ENCODE peak calls at places on chromosomes 16 and 17, in nine cellular contexts. E is ascending aorta; G is CD8-positive, alpha-beta T cell; K is lower lobe of right lung; H is astrocyte; P is neural progenitor cell; W is fibroblast of pulmonary artery; Y is upper lobe of right lung; R is body of pancreas. J is an unnamed sample.

GRCh38 chr16:68910051-68910450 is 66.7 kb downstream of the TANGO6 start:
- DNase-seq in E (no peak), G (no peak), K (no peak), H (no peak), P (peak), W (no peak), Y (no peak), R (peak), J (no peak)

GRCh38 chr17:82339634-82340580 is 6.3 kb upstream of the SECTM1 start:
- DNase-seq in E (no peak), G (no peak), K (peak), H (no peak), P (no peak), W (no peak), Y (no peak), R (peak), J (no peak)

GRCh38 chr16:72455743-72456659 is 284.0 kb upstream of the PMFBP1 start:
- DNase-seq in E (no peak), G (no peak), K (no peak), H (no peak), P (no peak), W (no peak), Y (no peak), R (peak), J (no peak)

GRCh38 chr17:48756816-48757215 is 28.3 kb upstream of the HOXB13 start:
- DNase-seq in E (no peak), G (no peak), K (no peak), H (no peak), P (no peak), W (no peak), Y (no peak), R (no peak), J (no peak)

GRCh38 chr17:76072149-76072858 is at the start of gene SRP68:
- DNase-seq in E (peak), G (peak), K (peak), H (peak), P (peak), W (peak), Y (peak), R (peak), J (peak)

GRCh38 chr17:61405047-61405685 is 5.5 kb downstream of the TBX2 start:
- DNase-seq in E (no peak), G (no peak), K (peak), H (no peak), P (peak), W (no peak), Y (no peak), R (peak), J (peak)

GRCh38 chr17:43791589-43791988 is 11.4 kb downstream of the CFAP97D1 start:
- DNase-seq in E (no peak), G (no peak), K (no peak), H (peak), P (peak), W (peak), Y (no peak), R (no peak), J (no peak)

GRCh38 chr17:30886187-30886586 is 19.9 kb downstream of the TEFM start:
- DNase-seq in E (no peak), G (no peak), K (no peak), H (no peak), P (no peak), W (no peak), Y (no peak), R (no peak), J (no peak)

GRCh38 chr17:13541032-13541480 is 60.7 kb downstream of the HS3ST3A1 start:
- DNase-seq in E (no peak), G (no peak), K (no peak), H (peak), P (no peak), W (peak), Y (no peak), R (no peak), J (no peak)

GRCh38 chr16:82232806-82233205 is 62.8 kb upstream of the MPHOSPH6 start:
- DNase-seq in E (no peak), G (no peak), K (no peak), H (no peak), P (no peak), W (no peak), Y (no peak), R (no peak), J (no peak)

GRCh38 chr16:66961065-66961744 is at the start of gene CES3:
- DNase-seq in E (peak), G (peak), K (peak), H (peak), P (peak), W (peak), Y (peak), R (peak), J (peak)

GRCh38 chr17:68296217-68297140 is 5.2 kb downstream of the ARSG start:
- DNase-seq in E (no peak), G (peak), K (no peak), H (no peak), P (no peak), W (no peak), Y (no peak), R (no peak), J (no peak)

GRCh38 chr17:67433248-67433924 is 56.3 kb downstream of the PITPNC1 start:
- DNase-seq in E (peak), G (no peak), K (no peak), H (no peak), P (no peak), W (no peak), Y (no peak), R (no peak), J (no peak)

GRCh38 chr17:57868775-57869598 is 19.1 kb upstream of the MRPS23 start:
- DNase-seq in E (no peak), G (no peak), K (no peak), H (no peak), P (no peak), W (no peak), Y (no peak), R (no peak), J (no peak)

GRCh38 chr17:75832652-75833400 is 11.4 kb downstream of the UNC13D start:
- DNase-seq in E (no peak), G (peak), K (no peak), H (no peak), P (no peak), W (no peak), Y (no peak), R (no peak), J (no peak)

GRCh38 chr16:46690281-46691178 is 1.1 kb downstream of the ORC6 start:
- DNase-seq in E (no peak), G (no peak), K (no peak), H (peak), P (peak), W (peak), Y (no peak), R (no peak), J (no peak)

GRCh38 chr17:81651692-81652091 is 4.7 kb downstream of the PDE6G start:
- DNase-seq in E (no peak), G (no peak), K (no peak), H (peak), P (no peak), W (peak), Y (no peak), R (peak), J (no peak)

GRCh38 chr16:70804729-70805169 is 3.8 kb upstream of the VAC14 start:
- DNase-seq in E (no peak), G (peak), K (no peak), H (no peak), P (no peak), W (no peak), Y (no peak), R (no peak), J (no peak)

GRCh38 chr17:73861543-73861942 is 217.3 kb upstream of the SDK2 start:
- DNase-seq in E (no peak), G (no peak), K (no peak), H (no peak), P (no peak), W (no peak), Y (no peak), R (no peak), J (no peak)

GRCh38 chr16:15427648-15428239 is 6.6 kb upstream of the BMERB1 start:
- DNase-seq in E (peak), G (peak), K (peak), H (peak), P (peak), W (peak), Y (peak), R (peak), J (no peak)

GRCh38 chr16:3952342-3953131 is 72.0 kb upstream of the CREBBP start:
- DNase-seq in E (peak), G (no peak), K (no peak), H (no peak), P (peak), W (peak), Y (peak), R (peak), J (no peak)

GRCh38 chr17:28916302-28916934 is 13.5 kb upstream of the DHRS13 start:
- DNase-seq in E (no peak), G (peak), K (peak), H (no peak), P (peak), W (peak), Y (peak), R (peak), J (peak)

GRCh38 chr17:68961204-68961893 is 6.2 kb upstream of the ABCA8 start:
- DNase-seq in E (no peak), G (no peak), K (no peak), H (no peak), P (no peak), W (no peak), Y (no peak), R (no peak), J (no peak)

GRCh38 chr16:25390761-25391160 is 133.1 kb upstream of the ZKSCAN2 start:
- DNase-seq in E (no peak), G (no peak), K (no peak), H (no peak), P (no peak), W (no peak), Y (no peak), R (no peak), J (no peak)

GRCh38 chr16:25395528-25395927 is 137.9 kb upstream of the ZKSCAN2 start:
- DNase-seq in E (no peak), G (no peak), K (no peak), H (no peak), P (no peak), W (no peak), Y (no peak), R (no peak), J (no peak)
- TF ChIP-seq CTCF in E (no peak), G (no peak), K (no peak), H (no peak), P (peak), W (no peak), Y (no peak), R (no peak), J (peak)

DNA sequence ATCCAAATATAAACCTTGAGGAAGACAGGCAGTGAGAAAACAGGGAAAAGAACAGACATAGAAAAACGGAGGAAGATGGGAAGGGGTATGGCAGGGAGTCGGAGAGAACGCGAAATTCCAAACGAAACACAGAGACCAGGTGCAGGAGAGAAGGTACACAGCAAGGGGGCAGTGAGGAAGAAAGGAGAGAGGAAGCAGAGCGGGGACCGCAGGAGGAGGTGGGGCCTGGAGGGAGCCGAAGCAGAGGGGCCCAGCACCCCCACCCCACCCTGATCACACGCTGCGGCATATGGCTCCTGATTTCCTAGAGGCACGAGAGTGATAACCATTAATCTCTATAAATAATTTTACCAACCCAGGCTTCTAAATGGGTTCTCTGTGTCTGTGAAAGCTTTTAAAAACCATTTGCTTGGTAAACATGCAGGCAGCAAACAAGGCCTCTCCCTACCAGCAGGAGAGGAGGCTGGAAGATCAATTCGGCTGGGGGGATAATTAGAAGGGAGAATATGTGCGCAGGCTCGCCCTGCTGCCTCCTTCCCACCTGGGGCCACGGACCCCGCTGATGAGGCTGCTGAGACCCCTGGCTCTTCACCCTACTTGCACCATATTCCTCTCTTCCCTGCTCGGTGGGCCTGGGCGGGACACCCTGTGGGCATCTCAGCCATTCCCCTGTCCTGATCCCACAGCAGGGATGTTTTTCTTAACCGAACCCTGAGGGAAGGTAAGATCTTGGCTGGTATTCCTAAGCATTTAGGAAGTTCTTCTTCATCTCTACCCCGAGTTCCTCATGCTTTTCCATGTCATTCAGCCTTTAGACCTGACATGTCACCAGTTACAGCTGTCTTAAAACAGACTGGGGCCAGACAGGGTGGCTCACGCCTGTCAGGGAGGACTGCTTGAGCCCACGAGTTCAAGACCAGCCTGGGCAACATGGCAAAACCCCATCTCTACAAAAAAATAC is 86.7 kb downstream of the TMEM132E start:
- DNase-seq in E (no peak), G (no peak), K (no peak), H (no peak), P (peak), W (no peak), Y (no peak), R (no peak), J (peak)
- TF ChIP-seq CTCF in E (no peak), G (no peak), K (no peak), H (no peak), P (no peak), W (no peak), Y (no peak), R (no peak), J (no peak)

DNA sequence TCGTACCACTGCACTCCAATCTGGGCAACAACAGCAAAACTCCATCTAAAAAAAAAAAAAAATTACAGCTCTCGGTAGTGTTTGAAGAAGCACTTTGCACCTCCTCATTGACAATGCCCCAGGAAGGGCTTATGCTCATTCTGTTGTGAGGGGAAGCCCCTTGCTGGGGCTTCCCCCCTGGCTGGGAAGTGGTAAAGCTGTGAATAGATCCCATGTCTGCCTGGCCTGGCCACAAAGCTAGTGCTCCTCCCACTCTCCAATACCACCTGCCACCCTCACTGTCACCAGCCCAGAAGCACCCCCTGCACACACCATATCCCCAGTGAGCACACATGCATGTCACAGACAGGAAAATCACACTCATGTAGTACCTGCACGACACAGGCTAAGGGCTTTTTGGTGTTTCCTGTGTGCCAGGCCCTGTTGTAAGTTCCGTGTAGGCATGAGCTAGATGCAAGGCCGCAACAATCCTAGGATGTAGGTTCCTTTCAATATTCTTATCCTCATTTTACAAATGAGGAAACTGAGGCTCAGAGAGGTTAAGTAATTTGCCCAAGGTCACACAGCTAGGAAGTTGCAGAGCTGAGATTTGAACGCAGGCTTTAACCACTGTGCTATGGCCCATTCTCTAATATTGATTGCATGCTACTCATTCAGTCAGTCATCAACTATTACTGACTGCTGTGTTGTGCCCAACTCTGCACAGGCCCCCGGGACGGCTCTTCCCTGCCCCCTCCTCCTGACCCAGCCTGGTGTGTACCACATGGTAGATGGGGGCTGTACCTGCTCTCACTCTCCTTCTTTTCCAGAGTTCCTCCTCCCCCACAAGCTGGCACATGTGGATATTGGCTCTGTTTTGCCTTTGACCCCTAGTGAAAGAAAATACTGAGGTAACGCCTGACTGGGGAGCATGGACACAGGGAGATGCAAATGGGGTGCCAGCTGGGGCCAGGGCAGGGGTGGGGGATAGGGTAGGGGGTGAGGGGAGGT is 11.9 kb upstream of the COL1A1 start:
- DNase-seq in E (peak), G (peak), K (no peak), H (peak), P (peak), W (no peak), Y (no peak), R (no peak), J (no peak)
- TF ChIP-seq CTCF in E (no peak), G (no peak), K (no peak), H (peak), P (peak), W (no peak), Y (no peak), R (no peak), J (no peak)

GRCh38 chr16:88400186-88400585 is 17.4 kb downstream of the ZNF469 start:
- DNase-seq in E (no peak), G (no peak), K (no peak), H (no peak), P (no peak), W (no peak), Y (no peak), R (no peak), J (no peak)
- TF ChIP-seq CTCF in E (no peak), G (no peak), K (no peak), H (no peak), P (no peak), W (no peak), Y (no peak), R (no peak), J (no peak)

DNA sequence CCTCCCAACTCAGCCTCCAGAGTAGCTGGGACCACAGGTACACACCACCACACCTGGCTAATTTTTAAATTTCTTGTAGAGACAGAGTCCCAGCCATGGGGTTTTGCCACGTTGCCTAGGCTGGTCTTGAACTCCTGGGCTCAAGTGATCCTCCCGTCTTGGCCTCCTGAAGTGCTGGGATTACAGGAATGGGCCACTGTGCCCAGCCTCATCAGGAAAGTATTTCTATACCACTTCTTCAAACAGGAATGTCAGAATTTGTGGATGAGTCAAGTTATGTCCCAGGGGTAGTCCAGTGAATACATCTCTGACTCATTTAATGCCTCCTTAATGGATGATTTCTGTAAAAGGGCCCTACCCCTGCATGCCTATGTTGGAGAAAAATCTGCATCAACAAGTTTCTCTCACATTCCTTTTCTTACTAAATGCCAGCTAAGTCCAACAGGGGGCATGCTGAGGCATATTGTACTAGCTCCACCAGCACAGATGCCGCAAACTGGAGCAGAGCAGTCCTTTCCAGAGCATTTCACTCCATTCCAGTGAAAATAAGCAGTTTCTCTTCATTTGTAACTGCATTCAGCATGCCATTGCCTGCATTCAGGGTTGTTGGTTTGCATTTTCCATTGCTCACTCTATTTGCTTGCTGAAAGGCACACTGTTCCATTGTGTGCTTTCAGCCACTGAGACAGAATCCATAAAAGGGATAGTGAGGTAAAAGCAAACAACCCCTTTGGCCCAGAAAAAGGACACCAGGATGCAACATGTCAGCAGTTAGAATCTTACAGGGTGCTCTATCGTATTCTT is 5.3 kb upstream of the CAVIN1 start:
- DNase-seq in E (peak), G (peak), K (no peak), H (peak), P (peak), W (peak), Y (no peak), R (peak), J (peak)
- TF ChIP-seq CTCF in E (peak), G (peak), K (peak), H (peak), P (peak), W (peak), Y (peak), R (peak), J (peak)

GRCh38 chr16:12166271-12166670 is 189.7 kb downstream of the SNX29 start:
- DNase-seq in E (no peak), G (no peak), K (no peak), H (no peak), P (peak), W (no peak), Y (no peak), R (no peak), J (no peak)
- TF ChIP-seq CTCF in E (no peak), G (no peak), K (no peak), H (no peak), P (peak), W (no peak), Y (no peak), R (no peak), J (no peak)

DNA sequence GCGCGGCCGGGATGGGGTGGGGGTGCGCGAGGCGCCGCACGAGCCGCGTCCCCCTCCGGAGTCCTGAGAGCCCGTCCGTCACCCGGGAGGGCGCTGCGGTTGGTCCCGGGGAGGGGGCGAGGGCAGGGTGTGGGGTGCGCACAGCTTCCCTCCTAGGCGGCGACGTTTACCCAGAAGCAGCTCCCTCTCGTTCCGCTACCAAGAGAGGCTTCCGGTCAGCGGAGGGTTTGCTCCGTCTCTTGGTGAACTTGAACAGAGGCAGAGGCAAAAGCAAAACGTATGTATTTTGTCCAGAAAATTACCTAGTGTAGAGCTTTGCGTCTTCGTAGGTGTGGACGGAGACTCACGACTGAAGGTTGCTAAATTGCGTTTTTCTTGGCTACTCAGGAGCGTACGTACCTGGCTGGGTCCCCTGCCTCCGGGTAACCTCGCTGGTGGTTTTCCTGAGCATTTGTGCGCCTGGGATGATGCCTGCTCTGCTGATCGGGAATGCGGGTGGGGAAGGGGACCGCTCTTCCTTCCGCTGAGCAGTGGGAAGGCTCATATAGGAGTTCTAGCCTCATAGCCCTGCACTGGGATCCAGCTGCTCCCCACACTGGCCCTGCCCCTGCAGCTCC is 824 bp downstream of the WSCD1 start:
- DNase-seq in E (no peak), G (no peak), K (no peak), H (no peak), P (peak), W (no peak), Y (no peak), R (no peak), J (peak)
- TF ChIP-seq CTCF in E (no peak), G (no peak), K (no peak), H (no peak), P (no peak), W (no peak), Y (no peak), R (no peak), J (no peak)

J was measured in nephron progenitor cell.